ENCODE peak calls at places on chromosomes 11 and 22, in four cellular contexts. B is body of pancreas, V is fibroblast of mammary gland, X is progenitor cell of endocrine pancreas. C is an unnamed sample.

GRCh38 chr11:88818978-88819377 is 246.8 kb downstream of the GRM5 start:
- DNase-seq in B (no peak), X (no peak), V (no peak), C (no peak)

GRCh38 chr11:43554148-43554473 is 126.4 kb upstream of the HSD17B12 start:
- DNase-seq in X (no peak), B (no peak), V (no peak), C (no peak)

GRCh38 chr11:12606597-12606996 is 67.6 kb upstream of the TEAD1 start:
- DNase-seq in B (no peak), V (peak), X (no peak), C (no peak)

GRCh38 chr22:41857160-41857859 is 24.4 kb downstream of the SREBF2 start:
- DNase-seq in V (peak), X (no peak), B (peak), C (peak)

GRCh38 chr11:110053848-110054414 is 39.3 kb upstream of the ZC3H12C start:
- DNase-seq in B (no peak), V (no peak), X (no peak), C (no peak)

GRCh38 chr11:67731583-67731982 is 57.2 kb upstream of the ALDH3B2 start:
- DNase-seq in B (no peak), V (no peak), X (no peak), C (no peak)

GRCh38 chr11:96263361-96263763 is 79.6 kb downstream of the MAML2 start:
- DNase-seq in X (no peak), B (no peak), V (peak), C (no peak)

GRCh38 chr11:100810146-100810545 is 123.1 kb downstream of the ARHGAP42 start:
- DNase-seq in B (no peak), X (no peak), V (peak), C (no peak)

GRCh38 chr22:48096846-48097665 is 1334.6 kb downstream of the TBC1D22A start:
- DNase-seq in X (no peak), B (no peak), V (no peak), C (no peak)

GRCh38 chr11:35584321-35584720 is 33.9 kb upstream of the FJX1 start:
- DNase-seq in B (no peak), V (peak), X (no peak), C (no peak)

GRCh38 chr11:110295086-110295485 is 1.3 kb downstream of the RDX start:
- DNase-seq in X (no peak), V (no peak), B (no peak), C (no peak)

GRCh38 chr22:37817705-37818311 is 5.4 kb upstream of the GALR3 start:
- DNase-seq in X (peak), V (peak), B (peak), C (peak)

GRCh38 chr11:69062873-69063665 is 14.3 kb downstream of the TPCN2 start:
- DNase-seq in V (no peak), B (no peak), X (no peak), C (no peak)

GRCh38 chr11:31947051-31947450 is 135.9 kb upstream of the PAX6 start:
- DNase-seq in V (no peak), X (no peak), B (no peak), C (no peak)

GRCh38 chr22:20213833-20214708 is 54.0 kb downstream of the RTN4R start:
- DNase-seq in X (no peak), V (no peak), B (no peak), C (no peak)

GRCh38 chr22:46664301-46664855 is 44.2 kb downstream of the GRAMD4 start:
- DNase-seq in X (no peak), V (no peak), B (no peak), C (no peak)

GRCh38 chr11:74970852-74971395 is 17.8 kb upstream of the NEU3 start:
- DNase-seq in B (no peak), X (no peak), V (no peak), C (no peak)

GRCh38 chr22:35509960-35510359 is 30.7 kb upstream of the RASD2 start:
- DNase-seq in B (no peak), V (no peak), X (no peak), C (no peak)

GRCh38 chr11:88555018-88555828 is 217.7 kb upstream of the CTSC start:
- DNase-seq in B (no peak), V (peak), X (no peak), C (no peak)

GRCh38 chr11:783581-784015 is 6.3 kb downstream of the CEND1 start:
- DNase-seq in B (peak), X (peak), V (peak), C (peak)

GRCh38 chr11:73194034-73194507 is 24.0 kb upstream of the P2RY2 start:
- DNase-seq in B (no peak), X (no peak), V (no peak), C (no peak)

GRCh38 chr11:12094872-12095800 is 15.3 kb upstream of the MICAL2 start:
- DNase-seq in X (no peak), V (no peak), B (peak), C (no peak)

GRCh38 chr11:83836883-83837654 is 550.9 kb upstream of the CCDC90B start:
- DNase-seq in X (peak), B (peak), V (peak), C (peak)

GRCh38 chr11:104165014-104165413 is 1.1 kb upstream of the PDGFD start:
- DNase-seq in X (no peak), B (no peak), V (no peak), C (no peak)

GRCh38 chr22:43923191-43923590 is 414 bp upstream of the PNPLA3 start:
- DNase-seq in B (no peak), X (no peak), V (no peak), C (no peak)

GRCh38 chr22:19766506-19767426 is 6.2 kb downstream of the TBX1 start:
- DNase-seq in B (peak), X (no peak), V (no peak), C (peak)

GRCh38 chr11:2202071-2202899 is 30.7 kb upstream of the TH start:
- DNase-seq in B (peak), X (no peak), V (no peak), C (peak)

GRCh38 chr11:67056640-67057409 is at the start of gene RHOD:
- DNase-seq in B (peak), V (no peak), X (peak), C (peak)

GRCh38 chr22:49928571-49929552 is 10.4 kb downstream of the CRELD2 start:
- DNase-seq in X (no peak), B (no peak), V (no peak), C (no peak)

GRCh38 chr11:46701078-46701654 is 335 bp downstream of the ZNF408 start:
- DNase-seq in X (no peak), B (no peak), V (no peak), C (no peak)

GRCh38 chr11:95514386-95515145 is 275.0 kb downstream of the FAM76B start:
- DNase-seq in V (peak), X (no peak), B (no peak), C (no peak)

GRCh38 chr11:15072551-15073143 is 746 bp upstream of the CALCB start:
- DNase-seq in V (no peak), X (no peak), B (no peak), C (no peak)

GRCh38 chr11:20501971-20502370 is 97.4 kb upstream of the SLC6A5 start:
- DNase-seq in B (no peak), V (no peak), X (no peak), C (no peak)

GRCh38 chr11:44619931-44620725 is 54.7 kb downstream of the CD82 start:
- DNase-seq in X (no peak), B (peak), V (no peak), C (no peak)

GRCh38 chr11:7670631-7671030 is 2.7 kb downstream of the CYB5R2 start:
- DNase-seq in V (no peak), B (no peak), X (no peak), C (no peak)

GRCh38 chr11:63915961-63916836 is 765 bp downstream of the RCOR2 start:
- DNase-seq in B (peak), X (peak), V (no peak), C (peak)
- TF ChIP-seq CTCF in B (peak), X (peak), V (peak), C (peak)

DNA sequence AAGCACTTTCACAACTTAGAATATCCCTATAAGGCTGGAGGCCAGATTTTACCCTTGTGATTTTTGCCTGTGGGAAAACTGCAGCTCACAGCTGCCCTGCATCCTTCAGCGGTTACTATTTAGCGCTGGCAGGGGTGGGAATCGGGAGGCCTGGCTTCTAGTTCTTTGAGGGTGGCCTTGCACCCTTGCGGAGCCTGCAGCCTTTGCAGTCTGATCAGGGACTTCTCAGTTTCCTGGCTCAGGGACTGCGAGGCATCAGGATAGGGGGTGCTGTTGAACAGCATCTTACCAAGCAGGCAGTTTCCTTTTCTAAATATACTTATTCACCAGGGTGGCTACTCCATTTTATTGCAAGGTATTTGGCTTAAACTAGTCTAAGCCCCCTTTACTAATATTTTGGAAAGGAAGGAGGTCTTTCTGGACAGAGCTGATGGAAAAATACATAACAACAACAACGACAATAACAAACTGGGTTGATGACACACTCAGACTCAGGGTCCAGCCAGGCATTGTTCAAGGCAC is 2.9 kb upstream of the APOA1 start:
- DNase-seq in V (peak), X (no peak), B (no peak), C (no peak)
- TF ChIP-seq CTCF in V (peak), X (no peak), B (no peak), C (no peak)

DNA sequence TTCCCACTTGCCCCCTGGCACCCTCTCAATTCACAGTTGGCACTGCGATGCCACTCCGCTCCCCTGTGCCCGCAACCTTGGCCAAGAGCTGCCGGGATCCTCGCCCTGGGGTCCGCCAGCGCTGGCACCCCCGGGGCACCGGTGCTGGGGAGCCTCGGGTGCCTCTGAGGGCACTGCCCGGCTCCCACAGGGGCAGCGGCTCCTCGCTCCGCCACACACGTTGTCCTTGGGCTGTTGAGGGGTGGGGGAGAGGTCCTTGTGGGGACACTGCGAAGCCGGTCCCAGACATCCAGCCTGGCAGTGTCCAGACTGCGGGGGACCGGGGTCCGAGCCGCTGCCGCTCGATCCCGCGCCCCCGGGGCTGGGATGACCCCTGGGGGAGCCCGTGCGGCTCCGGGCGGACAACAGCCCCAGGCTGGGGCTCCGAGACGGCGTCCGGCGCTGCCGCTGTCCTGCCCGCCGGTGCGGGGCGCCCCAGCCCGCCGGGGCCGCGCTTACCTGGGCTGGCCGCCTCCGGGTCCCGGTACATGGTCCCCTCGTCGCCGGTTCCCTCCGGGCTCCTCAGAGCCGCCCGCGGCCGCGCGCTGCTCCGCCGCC is 486 bp downstream of the SYT7 start:
- DNase-seq in X (no peak), V (no peak), B (peak), C (no peak)
- TF ChIP-seq CTCF in X (peak), V (no peak), B (no peak), C (no peak)

GRCh38 chr11:120112174-120112796 is 25.6 kb downstream of the TRIM29 start:
- DNase-seq in X (no peak), V (no peak), B (no peak), C (no peak)

GRCh38 chr11:120116966-120117365 is 20.9 kb downstream of the TRIM29 start:
- DNase-seq in V (no peak), B (no peak), X (no peak), C (no peak)

GRCh38 chr11:120117991-120118390 is 19.9 kb downstream of the TRIM29 start:
- DNase-seq in V (no peak), X (no peak), B (no peak), C (no peak)

GRCh38 chr11:120119121-120119520 is 18.8 kb downstream of the TRIM29 start:
- DNase-seq in V (no peak), X (no peak), B (no peak), C (peak)

GRCh38 chr11:120115272-120116000 is 22.5 kb downstream of the TRIM29 start:
- DNase-seq in B (no peak), X (no peak), V (peak), C (no peak)
- TF ChIP-seq CTCF in B (no peak), X (peak), V (peak), C (no peak)

DNA sequence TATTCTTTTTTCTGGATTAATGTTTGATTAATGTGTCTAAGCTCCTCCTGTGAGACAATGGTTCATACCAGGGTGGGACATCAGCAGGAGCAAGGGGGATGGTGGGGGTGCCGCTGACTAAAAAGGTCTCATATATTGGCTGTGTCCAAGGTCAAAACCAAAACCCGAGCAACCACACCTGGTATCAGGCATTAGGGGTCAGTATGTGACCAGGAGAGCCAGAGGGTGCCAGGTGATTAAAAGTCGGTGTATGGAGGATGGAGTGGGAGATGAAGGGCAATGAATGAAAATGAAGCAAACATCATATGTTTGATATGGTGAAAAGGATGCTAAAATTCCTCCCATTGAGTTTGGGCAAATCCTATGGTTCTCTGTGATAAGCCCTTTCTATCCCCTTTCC is 118.0 kb downstream of the MIAT start:
- DNase-seq in B (no peak), V (no peak), X (no peak), C (no peak)
- TF ChIP-seq CTCF in B (no peak), V (no peak), X (no peak), C (no peak)

DNA sequence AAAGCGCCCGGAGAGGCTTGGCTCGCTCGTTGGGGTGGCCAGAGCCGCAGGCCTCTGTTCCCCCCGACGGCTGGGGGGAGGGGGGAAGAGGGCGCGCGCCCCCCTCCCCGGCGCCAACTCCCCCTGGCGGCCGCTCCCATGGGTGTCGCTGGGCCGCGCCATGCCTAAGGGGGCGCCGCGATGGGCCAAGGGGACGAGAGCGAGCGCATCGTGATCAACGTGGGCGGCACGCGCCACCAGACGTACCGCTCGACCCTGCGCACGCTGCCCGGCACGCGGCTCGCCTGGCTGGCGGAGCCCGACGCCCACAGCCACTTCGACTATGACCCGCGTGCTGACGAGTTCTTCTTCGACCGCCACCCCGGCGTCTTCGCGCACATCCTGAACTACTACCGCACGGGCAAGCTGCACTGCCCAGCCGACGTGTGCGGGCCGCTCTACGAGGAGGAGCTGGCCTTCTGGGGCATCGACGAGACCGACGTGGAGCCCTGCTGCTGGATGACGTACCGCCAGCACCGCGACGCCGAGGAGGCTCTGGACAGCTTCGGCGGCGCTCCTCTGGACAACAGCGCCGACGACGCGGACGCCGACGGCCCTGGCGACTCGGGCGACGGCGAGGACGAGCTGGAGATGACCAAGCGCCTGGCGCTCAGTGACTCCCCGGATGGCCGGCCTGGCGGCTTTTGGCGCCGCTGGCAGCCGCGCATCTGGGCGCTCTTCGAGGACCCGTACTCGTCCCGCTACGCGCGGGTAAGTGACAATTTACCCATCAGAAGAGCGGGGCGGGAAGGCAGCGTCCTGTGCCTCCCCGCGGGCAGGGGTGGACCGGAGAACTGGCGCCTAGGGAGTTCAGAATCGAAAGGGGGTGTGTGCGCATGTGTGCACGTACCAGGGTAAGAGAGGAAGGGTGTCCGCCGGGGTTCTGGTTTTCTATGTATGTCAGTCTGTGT is 1.5 kb downstream of the KCNC1 start:
- DNase-seq in X (no peak), V (no peak), B (no peak), C (peak)
- TF ChIP-seq CTCF in X (peak), V (no peak), B (no peak), C (peak)

DNA sequence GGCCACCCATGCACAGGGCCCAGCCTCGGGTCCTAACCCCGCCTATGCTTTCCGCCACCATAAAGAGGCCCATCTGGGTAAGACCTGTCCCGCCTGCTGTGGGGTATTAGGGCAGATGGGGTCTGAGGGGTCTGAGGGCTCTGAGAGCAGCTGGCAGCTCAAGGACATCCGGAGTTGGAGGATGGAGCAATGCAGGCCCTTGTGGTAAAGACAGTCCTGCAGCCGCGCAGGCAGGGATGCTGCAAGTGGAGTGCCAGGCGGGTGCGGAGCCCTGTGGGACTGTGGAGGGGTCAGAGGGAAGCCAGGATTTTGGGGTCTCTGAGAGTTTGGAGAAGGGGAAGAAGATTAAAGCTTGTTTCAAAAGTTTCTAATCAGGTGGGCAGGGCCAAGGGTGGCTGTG is 81.3 kb upstream of the PITPNB start:
- DNase-seq in V (no peak), B (no peak), X (no peak), C (no peak)
- TF ChIP-seq CTCF in V (no peak), B (no peak), X (no peak), C (no peak)

DNA sequence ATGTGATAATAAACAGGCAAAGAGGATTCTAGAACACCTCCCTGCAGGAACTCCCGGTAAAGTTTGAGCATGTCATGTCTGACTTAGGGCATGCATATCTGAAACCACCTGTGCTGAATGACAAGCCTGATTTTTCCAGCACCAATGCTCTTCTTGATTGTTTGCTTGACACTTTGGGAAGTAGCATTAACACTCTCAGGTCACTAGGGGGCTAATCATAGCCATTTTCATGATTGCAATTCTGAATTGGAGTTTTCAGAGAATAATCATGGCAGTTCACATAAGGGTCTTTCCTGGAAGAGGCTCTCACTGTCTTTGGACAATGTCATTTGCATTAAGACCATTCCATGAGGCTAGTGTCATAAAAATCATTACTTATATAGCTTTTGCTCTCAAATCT is 234.4 kb upstream of the MTNR1B start:
- DNase-seq in V (no peak), B (no peak), X (no peak), C (no peak)
- TF ChIP-seq CTCF in V (peak), B (peak), X (peak), C (peak)

C was measured in nephron progenitor cell.